ENCODE peak calls at places on chromosomes 2 and 18, in nine cellular contexts. One of them, this sample, is unnamed.

GRCh38 chr2:199258291-199258690 is 199.4 kb downstream of the SATB2 start:
- DNase-seq in stomach: no peak
- DNase-seq in K562: no peak
- DNase-seq in tibial nerve: no peak
- DNase-seq in A549: no peak
- DNase-seq in breast epithelium: no peak
- DNase-seq in transverse colon: no peak
- DNase-seq in Peyer's patch: no peak
- DNase-seq in heart left ventricle: no peak
- DNase-seq in this sample: no peak

GRCh38 chr2:124301915-124302314 is 276.8 kb downstream of the CNTNAP5 start:
- DNase-seq in stomach: no peak
- DNase-seq in K562: no peak
- DNase-seq in tibial nerve: no peak
- DNase-seq in A549: no peak
- DNase-seq in breast epithelium: no peak
- DNase-seq in transverse colon: no peak
- DNase-seq in Peyer's patch: no peak
- DNase-seq in heart left ventricle: no peak
- DNase-seq in this sample: no peak

GRCh38 chr2:29983308-29983707 is 61.9 kb upstream of the ALK start:
- DNase-seq in stomach: no peak
- DNase-seq in K562: no peak
- DNase-seq in tibial nerve: no peak
- DNase-seq in A549: no peak
- DNase-seq in breast epithelium: no peak
- DNase-seq in transverse colon: no peak
- DNase-seq in Peyer's patch: no peak
- DNase-seq in heart left ventricle: no peak
- DNase-seq in this sample: peak

GRCh38 chr2:37570773-37571570 is 100.5 kb downstream of the CDC42EP3 start:
- DNase-seq in stomach: no peak
- DNase-seq in K562: no peak
- DNase-seq in tibial nerve: no peak
- DNase-seq in A549: no peak
- DNase-seq in breast epithelium: no peak
- DNase-seq in transverse colon: no peak
- DNase-seq in Peyer's patch: no peak
- DNase-seq in heart left ventricle: no peak
- DNase-seq in this sample: no peak

GRCh38 chr18:21548647-21549046 is 51.9 kb downstream of the ESCO1 start:
- DNase-seq in stomach: no peak
- DNase-seq in K562: no peak
- DNase-seq in tibial nerve: no peak
- DNase-seq in A549: no peak
- DNase-seq in breast epithelium: no peak
- DNase-seq in transverse colon: no peak
- DNase-seq in Peyer's patch: no peak
- DNase-seq in heart left ventricle: no peak
- DNase-seq in this sample: no peak

GRCh38 chr2:181072486-181072885 is 92.1 kb downstream of the UBE2E3 start:
- DNase-seq in stomach: no peak
- DNase-seq in K562: no peak
- DNase-seq in tibial nerve: no peak
- DNase-seq in A549: no peak
- DNase-seq in breast epithelium: no peak
- DNase-seq in transverse colon: no peak
- DNase-seq in Peyer's patch: no peak
- DNase-seq in heart left ventricle: no peak
- DNase-seq in this sample: no peak

GRCh38 chr2:14011186-14011585 is 621.3 kb upstream of the LRATD1 start:
- DNase-seq in stomach: no peak
- DNase-seq in K562: no peak
- DNase-seq in tibial nerve: no peak
- DNase-seq in A549: no peak
- DNase-seq in breast epithelium: no peak
- DNase-seq in transverse colon: no peak
- DNase-seq in Peyer's patch: no peak
- DNase-seq in heart left ventricle: no peak
- DNase-seq in this sample: no peak

GRCh38 chr2:232568161-232568560 is 17.7 kb downstream of the EIF4E2 start:
- DNase-seq in stomach: no peak
- DNase-seq in K562: no peak
- DNase-seq in tibial nerve: no peak
- DNase-seq in A549: peak
- DNase-seq in breast epithelium: no peak
- DNase-seq in transverse colon: no peak
- DNase-seq in Peyer's patch: no peak
- DNase-seq in heart left ventricle: peak
- DNase-seq in this sample: no peak

GRCh38 chr2:237345891-237346640 is 67.9 kb downstream of the COL6A3 start:
- DNase-seq in stomach: no peak
- DNase-seq in K562: no peak
- DNase-seq in tibial nerve: no peak
- DNase-seq in A549: no peak
- DNase-seq in breast epithelium: no peak
- DNase-seq in transverse colon: no peak
- DNase-seq in Peyer's patch: no peak
- DNase-seq in heart left ventricle: no peak
- DNase-seq in this sample: peak

GRCh38 chr18:74389161-74389927 is 67.8 kb downstream of the DIPK1C start:
- DNase-seq in stomach: no peak
- DNase-seq in K562: no peak
- DNase-seq in tibial nerve: no peak
- DNase-seq in A549: no peak
- DNase-seq in breast epithelium: no peak
- DNase-seq in transverse colon: no peak
- DNase-seq in Peyer's patch: no peak
- DNase-seq in heart left ventricle: no peak
- DNase-seq in this sample: no peak

GRCh38 chr2:8089596-8089995 is 592.3 kb upstream of the ID2 start:
- DNase-seq in stomach: no peak
- DNase-seq in K562: no peak
- DNase-seq in tibial nerve: no peak
- DNase-seq in A549: no peak
- DNase-seq in breast epithelium: no peak
- DNase-seq in transverse colon: no peak
- DNase-seq in Peyer's patch: no peak
- DNase-seq in heart left ventricle: no peak
- DNase-seq in this sample: no peak

GRCh38 chr2:74836675-74837401 is 2.9 kb downstream of the HK2 start:
- DNase-seq in stomach: no peak
- DNase-seq in K562: no peak
- DNase-seq in tibial nerve: no peak
- DNase-seq in A549: no peak
- DNase-seq in breast epithelium: no peak
- DNase-seq in transverse colon: no peak
- DNase-seq in Peyer's patch: no peak
- DNase-seq in heart left ventricle: no peak
- DNase-seq in this sample: no peak

GRCh38 chr2:238864207-238865014 is 16.5 kb downstream of the TWIST2 start:
- DNase-seq in stomach: peak
- DNase-seq in K562: no peak
- DNase-seq in tibial nerve: peak
- DNase-seq in A549: peak
- DNase-seq in breast epithelium: peak
- DNase-seq in transverse colon: peak
- DNase-seq in Peyer's patch: peak
- DNase-seq in heart left ventricle: peak
- DNase-seq in this sample: peak
- TF ChIP-seq POLR2A in stomach: no peak
- TF ChIP-seq POLR2A in K562: no peak
- TF ChIP-seq POLR2A in tibial nerve: no peak
- TF ChIP-seq POLR2A in A549: peak
- TF ChIP-seq POLR2A in breast epithelium: no peak
- TF ChIP-seq POLR2A in transverse colon: no peak
- TF ChIP-seq POLR2A in Peyer's patch: no peak
- TF ChIP-seq POLR2A in heart left ventricle: no peak
- TF ChIP-seq POLR2A in this sample: no peak

GRCh38 chr18:3333056-3333720 is 71.3 kb downstream of the MYL12B start:
- DNase-seq in stomach: no peak
- DNase-seq in K562: no peak
- DNase-seq in tibial nerve: no peak
- DNase-seq in A549: no peak
- DNase-seq in breast epithelium: no peak
- DNase-seq in transverse colon: no peak
- DNase-seq in Peyer's patch: no peak
- DNase-seq in heart left ventricle: no peak
- DNase-seq in this sample: no peak
- H3K27ac ChIP-seq in stomach: no peak
- H3K27ac ChIP-seq in K562: peak
- H3K27ac ChIP-seq in tibial nerve: no peak
- H3K27ac ChIP-seq in A549: no peak
- H3K27ac ChIP-seq in breast epithelium: no peak
- H3K27ac ChIP-seq in transverse colon: no peak
- H3K27ac ChIP-seq in Peyer's patch: no peak
- H3K27ac ChIP-seq in heart left ventricle: no peak
- H3K27ac ChIP-seq in this sample: no peak

DNA sequence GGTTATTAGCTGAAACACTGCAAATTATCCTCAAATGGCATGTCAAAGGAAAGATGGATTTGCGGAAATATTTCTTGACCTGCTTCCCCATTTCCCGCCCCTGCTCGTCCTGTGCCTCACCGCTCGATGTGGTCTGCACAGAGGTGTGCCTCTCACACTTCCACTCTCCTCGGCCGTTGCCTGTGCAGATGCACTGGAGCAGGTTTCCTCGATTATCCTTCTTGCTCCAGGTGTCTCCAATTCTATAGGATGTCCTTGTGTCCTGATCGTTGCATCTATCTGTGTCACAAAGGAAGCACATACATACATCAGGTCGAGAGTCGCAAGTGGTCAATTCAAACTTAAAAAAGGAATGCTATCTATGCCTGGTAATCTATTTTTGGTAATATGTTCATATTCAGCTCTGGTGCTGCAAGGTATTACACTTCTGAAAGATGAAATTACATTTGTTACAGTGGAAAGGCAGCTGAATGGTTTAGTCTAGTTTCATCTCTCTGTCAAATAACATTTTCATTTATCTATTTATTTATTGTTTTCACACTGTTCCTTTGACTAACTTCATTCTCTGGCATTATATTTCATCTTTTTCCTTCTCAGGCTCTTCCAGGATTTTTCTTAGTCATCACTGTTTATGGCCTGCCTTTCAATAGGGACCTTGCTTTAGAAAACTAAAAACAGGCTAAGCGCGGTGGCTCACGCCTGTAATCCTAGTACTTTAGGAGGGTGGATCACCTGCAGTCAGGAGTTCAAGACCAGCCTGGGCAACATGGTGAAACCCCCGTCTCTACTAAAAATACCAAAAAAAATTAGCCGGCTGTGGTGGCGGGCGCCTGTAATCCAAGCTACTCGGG is 7.6 kb downstream of the FN1 start:
- DNase-seq in stomach: no peak
- DNase-seq in K562: no peak
- DNase-seq in tibial nerve: no peak
- DNase-seq in A549: no peak
- DNase-seq in breast epithelium: no peak
- DNase-seq in transverse colon: no peak
- DNase-seq in Peyer's patch: no peak
- DNase-seq in heart left ventricle: no peak
- DNase-seq in this sample: no peak
- TF ChIP-seq POLR2A in stomach: no peak
- TF ChIP-seq POLR2A in K562: no peak
- TF ChIP-seq POLR2A in tibial nerve: no peak
- TF ChIP-seq POLR2A in A549: no peak
- TF ChIP-seq POLR2A in breast epithelium: no peak
- TF ChIP-seq POLR2A in transverse colon: no peak
- TF ChIP-seq POLR2A in Peyer's patch: no peak
- TF ChIP-seq POLR2A in heart left ventricle: no peak
- TF ChIP-seq POLR2A in this sample: no peak

GRCh38 chr2:127611076-127611925 is 34.7 kb upstream of the GPR17 start:
- DNase-seq in stomach: peak
- DNase-seq in K562: no peak
- DNase-seq in tibial nerve: no peak
- DNase-seq in A549: no peak
- DNase-seq in breast epithelium: peak
- DNase-seq in transverse colon: peak
- DNase-seq in Peyer's patch: peak
- DNase-seq in heart left ventricle: peak
- DNase-seq in this sample: no peak
- H3K27ac ChIP-seq in stomach: no peak
- H3K27ac ChIP-seq in K562: no peak
- H3K27ac ChIP-seq in tibial nerve: no peak
- H3K27ac ChIP-seq in A549: no peak
- H3K27ac ChIP-seq in breast epithelium: no peak
- H3K27ac ChIP-seq in transverse colon: no peak
- H3K27ac ChIP-seq in Peyer's patch: no peak
- H3K27ac ChIP-seq in heart left ventricle: no peak
- H3K27ac ChIP-seq in this sample: no peak

GRCh38 chr2:107132141-107132540 is 246.2 kb upstream of the ST6GAL2 start:
- DNase-seq in stomach: no peak
- DNase-seq in K562: no peak
- DNase-seq in tibial nerve: no peak
- DNase-seq in A549: no peak
- DNase-seq in breast epithelium: no peak
- DNase-seq in transverse colon: no peak
- DNase-seq in Peyer's patch: no peak
- DNase-seq in heart left ventricle: no peak
- DNase-seq in this sample: no peak
- TF ChIP-seq POLR2A in stomach: no peak
- TF ChIP-seq POLR2A in K562: no peak
- TF ChIP-seq POLR2A in tibial nerve: no peak
- TF ChIP-seq POLR2A in A549: no peak
- TF ChIP-seq POLR2A in breast epithelium: no peak
- TF ChIP-seq POLR2A in transverse colon: no peak
- TF ChIP-seq POLR2A in Peyer's patch: no peak
- TF ChIP-seq POLR2A in heart left ventricle: no peak
- TF ChIP-seq POLR2A in this sample: no peak

GRCh38 chr2:138775725-138776124 is 4.5 kb downstream of the NXPH2 start:
- DNase-seq in stomach: no peak
- DNase-seq in K562: no peak
- DNase-seq in tibial nerve: no peak
- DNase-seq in A549: no peak
- DNase-seq in breast epithelium: no peak
- DNase-seq in transverse colon: no peak
- DNase-seq in Peyer's patch: no peak
- DNase-seq in heart left ventricle: no peak
- DNase-seq in this sample: no peak
- H3K27ac ChIP-seq in stomach: no peak
- H3K27ac ChIP-seq in K562: no peak
- H3K27ac ChIP-seq in tibial nerve: no peak
- H3K27ac ChIP-seq in A549: no peak
- H3K27ac ChIP-seq in breast epithelium: no peak
- H3K27ac ChIP-seq in transverse colon: no peak
- H3K27ac ChIP-seq in Peyer's patch: no peak
- H3K27ac ChIP-seq in heart left ventricle: no peak
- H3K27ac ChIP-seq in this sample: no peak

This sample was measured in vagina.